ENCODE peak calls at places on chromosomes 6 and 20, in seven cellular contexts. F is H9, G is IMR-90, N is mesendoderm, L is neuronal stem cell, D is trophoblast cell, A is H1. I is an unnamed sample.

GRCh38 chr6:111750753-111751684 is 122.2 kb downstream of the FYN start:
- DNase-seq in A (peak; percentile 41), G (peak; percentile 65), N (peak; percentile 79), D (no peak), F (peak; percentile 72), L (no peak), I (peak; percentile 61)

GRCh38 chr6:159977242-159978214 is 8.6 kb downstream of the IGF2R start:
- DNase-seq in A (no peak), L (no peak), D (no peak), F (no peak), G (peak; percentile 69), N (no peak), I (peak; percentile 44)

GRCh38 chr6:85537055-85537494 is 56.6 kb downstream of the SNX14 start:
- DNase-seq in F (no peak), N (no peak), A (no peak), G (peak; percentile 24), D (peak; percentile 53), L (no peak), I (peak; percentile 25)

GRCh38 chr6:54981647-54982046 is 135.1 kb downstream of the FAM83B start:
- DNase-seq in A (no peak), G (peak; percentile 65), F (no peak), D (peak; percentile 67), N (peak; percentile 6), L (no peak), I (no peak)

GRCh38 chr6:10140121-10140520 is 274.8 kb downstream of the TFAP2A start:
- DNase-seq in A (no peak), G (no peak), N (peak; percentile 42), L (no peak), F (no peak), D (no peak), I (no peak)

GRCh38 chr6:5085638-5086293 is 625 bp downstream of the PPP1R3G start:
- DNase-seq in N (peak; percentile 74), L (peak; percentile 49), F (peak; percentile 65), A (no peak), G (peak; percentile 30), D (peak; percentile 53), I (peak; percentile 70)

GRCh38 chr6:56802570-56802969 is 152.3 kb upstream of the BEND6 start:
- DNase-seq in A (no peak), N (no peak), G (peak; percentile 69), L (no peak), D (no peak), F (no peak), I (peak; percentile 80)

GRCh38 chr20:6887966-6888365 is 120.5 kb downstream of the BMP2 start:
- DNase-seq in A (no peak), L (no peak), G (no peak), F (no peak), D (no peak), N (no peak), I (no peak)

GRCh38 chr6:113447088-113447831 is 409.9 kb upstream of the MARCKS start:
- DNase-seq in N (no peak), A (no peak), L (no peak), F (no peak), D (peak; percentile 80), G (peak; percentile 97), I (peak; percentile 95)

GRCh38 chr6:4102687-4103244 is 23.8 kb upstream of the FAM217A start:
- DNase-seq in L (no peak), G (no peak), F (no peak), N (no peak), D (no peak), A (no peak), I (no peak)

GRCh38 chr6:131303338-131303954 is 168.2 kb downstream of the AKAP7 start:
- DNase-seq in N (peak; percentile 7), G (no peak), F (peak; percentile 64), A (no peak), D (no peak), L (no peak), I (no peak)

GRCh38 chr6:111416529-111416928 is 66.5 kb downstream of the REV3L start:
- DNase-seq in A (no peak), L (no peak), N (no peak), F (no peak), D (no peak), G (peak; percentile 17), I (no peak)

GRCh38 chr20:46120136-46120535 is 2.0 kb downstream of the CD40 start:
- DNase-seq in G (no peak), L (no peak), D (no peak), N (no peak), F (no peak), A (no peak), I (no peak)

GRCh38 chr6:47105469-47106188 is 63.5 kb upstream of the ADGRF1 start:
- DNase-seq in D (no peak), N (peak; percentile 85), L (no peak), A (peak; percentile 46), G (no peak), F (peak; percentile 61), I (no peak)

GRCh38 chr6:40308533-40309306 is 278.4 kb downstream of the LRFN2 start:
- DNase-seq in D (peak; percentile 83), L (peak; percentile 79), A (peak; percentile 29), N (peak; percentile 89), G (peak; percentile 26), F (peak; percentile 86), I (peak; percentile 56)

GRCh38 chr6:100084301-100085161 is 90.5 kb upstream of the MCHR2 start:
- DNase-seq in D (no peak), G (peak; percentile 2), F (no peak), A (no peak), L (no peak), N (no peak), I (no peak)

GRCh38 chr6:58198301-58198700 is 880.9 kb downstream of the PRIM2 start:
- DNase-seq in A (no peak), G (no peak), F (no peak), L (no peak), D (no peak), N (no peak), I (no peak)

GRCh38 chr6:11802886-11803595 is 24.4 kb upstream of the ADTRP start:
- DNase-seq in L (no peak), F (no peak), A (no peak), D (no peak), G (no peak), N (no peak), I (no peak)

GRCh38 chr6:1334725-1335124 is 22.8 kb downstream of the FOXQ1 start:
- DNase-seq in G (no peak), A (no peak), L (no peak), F (peak; percentile 47), D (no peak), N (peak; percentile 88), I (no peak)

GRCh38 chr6:49551126-49551865 is 828 bp downstream of the C6orf141 start:
- DNase-seq in A (peak; percentile 51), N (peak; percentile 55), G (no peak), F (peak; percentile 54), D (peak; percentile 31), L (peak; percentile 67), I (peak; percentile 43)

GRCh38 chr6:14924126-14925024 is 321.5 kb upstream of the JARID2 start:
- DNase-seq in D (peak; percentile 94), N (peak; percentile 75), G (peak; percentile 55), A (no peak), F (peak; percentile 82), L (peak; percentile 23), I (peak; percentile 16)

GRCh38 chr6:99746261-99746895 is 139.7 kb downstream of the PRDM13 start:
- DNase-seq in G (peak; percentile 74), N (peak; percentile 68), F (peak; percentile 51), A (peak; percentile 23), L (peak; percentile 66), D (peak; percentile 93), I (peak; percentile 71)

GRCh38 chr6:165661416-165662001 is 1.5 kb downstream of the PDE10A start:
- DNase-seq in A (no peak), L (no peak), G (peak; percentile 19), F (no peak), D (peak; percentile 48), N (no peak), I (peak; percentile 35)

GRCh38 chr20:56422824-56423189 is 10.7 kb downstream of the CASS4 start:
- DNase-seq in N (no peak), A (no peak), L (no peak), F (no peak), D (no peak), G (peak; percentile 33), I (no peak)

GRCh38 chr20:25685276-25686080 is 11.2 kb downstream of the ZNF337 start:
- DNase-seq in L (no peak), F (no peak), N (no peak), G (no peak), A (no peak), D (no peak), I (no peak)

DNA sequence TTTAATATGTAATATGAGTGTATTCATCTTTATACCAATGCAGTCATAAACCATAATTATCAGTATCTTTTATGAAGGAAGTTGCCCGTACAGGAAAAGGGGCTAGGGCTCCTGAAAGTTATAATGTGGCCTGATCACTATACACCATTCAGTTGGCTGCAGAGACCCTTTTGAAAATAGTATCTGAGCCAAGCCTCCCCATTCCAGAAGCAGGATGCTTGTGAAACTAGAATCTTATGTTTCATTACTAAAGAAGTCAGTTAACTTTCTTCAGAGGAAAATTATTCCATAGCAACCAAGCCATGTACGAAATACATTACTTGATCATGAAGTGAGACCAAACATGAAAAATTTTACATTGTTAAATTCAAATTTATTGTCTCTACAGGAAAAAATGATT is 251.5 kb upstream of the TCF21 start:
- DNase-seq in G (peak; percentile 32), F (no peak), A (no peak), L (no peak), D (no peak), N (no peak), I (no peak)
- H2BK5ac ChIP-seq in G (peak overlapping the region; percentile 96), F (no peak overlapping the region), A (no peak overlapping the region), L (no peak overlapping the region), D (no peak overlapping the region), N (no peak overlapping the region), I (no peak overlapping the region)

DNA sequence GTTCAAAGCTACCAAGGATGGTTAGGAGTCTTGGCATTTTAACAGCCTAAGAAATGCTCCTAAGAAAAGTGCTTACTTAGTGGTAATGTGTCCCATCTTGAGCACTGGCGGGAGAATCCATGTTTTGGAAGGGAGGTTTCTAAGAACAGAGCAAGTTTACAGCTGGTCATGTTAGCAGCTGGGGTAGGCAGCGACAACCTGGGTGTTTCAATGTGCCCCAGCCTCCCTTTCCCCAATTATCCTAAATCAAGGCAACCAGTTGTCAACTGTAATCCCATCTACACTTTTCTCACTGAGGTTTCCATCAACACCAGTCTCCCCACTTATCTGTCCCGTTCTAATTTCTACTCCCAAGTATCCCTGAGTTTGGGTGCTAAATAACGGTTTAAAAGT is 1.7 kb upstream of the JAG1 start:
- DNase-seq in F (no peak), G (no peak), N (no peak), D (no peak), L (no peak), A (no peak), I (no peak)
- H3K9ac ChIP-seq in F (no peak overlapping the region), G (peak overlapping the region; percentile 71), N (no peak overlapping the region), D (no peak overlapping the region), L (no peak overlapping the region), A (no peak overlapping the region), I (peak overlapping the region; percentile 95)

GRCh38 chr20:50185426-50185825 is 5.2 kb upstream of the CEBPB start:
- DNase-seq in D (no peak), A (no peak), F (no peak), G (no peak), N (no peak), L (no peak), I (no peak)
- H2BK5ac ChIP-seq in D (no peak overlapping the region), A (no peak overlapping the region), F (no peak overlapping the region), G (no peak overlapping the region), N (no peak overlapping the region), L (no peak overlapping the region), I (no peak overlapping the region)

DNA sequence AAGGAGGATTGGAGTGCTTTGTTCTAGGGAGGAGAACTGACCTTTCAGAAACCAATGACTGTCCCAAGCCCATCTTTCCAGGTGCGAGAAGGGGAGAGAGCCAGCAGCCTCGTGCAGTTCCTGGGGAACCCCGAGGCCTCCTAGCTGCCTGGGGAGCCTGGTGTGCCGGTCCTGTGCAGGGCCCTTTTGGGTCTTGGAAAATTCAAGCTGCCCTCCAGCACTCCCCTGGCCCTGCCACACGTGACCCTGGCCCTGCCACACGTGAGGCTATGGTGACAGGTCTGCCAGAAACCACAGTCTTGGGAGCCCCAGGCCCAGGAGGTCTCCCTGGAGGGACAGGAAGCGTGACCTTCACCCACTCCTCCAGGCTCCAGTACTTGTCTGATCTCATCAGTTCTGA is 15.7 kb downstream of the IP6K3 start:
- DNase-seq in F (no peak), A (no peak), D (no peak), G (no peak), N (no peak), L (no peak), I (no peak)
- H3K9ac ChIP-seq in F (no peak overlapping the region), A (no peak overlapping the region), D (no peak overlapping the region), G (no peak overlapping the region), N (no peak overlapping the region), L (no peak overlapping the region), I (no peak overlapping the region)